ENCODE peak calls at places on chromosomes 1 and 21, in ten cellular contexts. X is AG08395; O is activated naive CD4-positive, alpha-beta T cell treated with Interleukin-2 at 50 U/mL for 16 hours; E is HuH-7.5; I is activated T-cell treated with anti-CD3 and anti-CD28 coated beads, Interleukin-2, amount 50 U/mL, for 1 hour; V is NCI-H1694; M is cardiac muscle cell; C is suprapubic skin; A is esophagus squamous epithelium; Q is amniotic stem cell. F is an unnamed sample.

GRCh38 chr1:30300669-30301068 is 422.7 kb downstream of the MATN1 start:
- DNase-seq in Q (no peak), C (peak), A (no peak), I (no peak), E (no peak), X (no peak), V (no peak), M (no peak), O (no peak), F (no peak)

GRCh38 chr1:70190180-70190579 is 15.2 kb downstream of the LRRC40 start:
- DNase-seq in X (no peak), O (no peak), A (no peak), I (no peak), E (no peak), V (no peak), M (no peak), C (no peak), Q (no peak), F (no peak)

GRCh38 chr1:38929476-38929875 is 12.2 kb downstream of the RHBDL2 start:
- DNase-seq in I (no peak), X (no peak), V (no peak), Q (no peak), O (no peak), A (no peak), C (no peak), E (no peak), M (no peak), F (no peak)

GRCh38 chr1:166479052-166479631 is 312.3 kb upstream of the FAM78B start:
- DNase-seq in I (no peak), C (no peak), M (peak), V (peak), E (no peak), Q (no peak), X (peak), O (peak), A (no peak), F (no peak)

GRCh38 chr1:184429342-184429741 is 42.5 kb downstream of the C1orf21 start:
- DNase-seq in X (no peak), A (no peak), O (no peak), C (no peak), I (no peak), E (no peak), Q (no peak), V (no peak), M (no peak), F (no peak)

GRCh38 chr1:68162761-68163160 is 69.6 kb downstream of the WLS start:
- DNase-seq in A (no peak), O (no peak), Q (no peak), E (no peak), I (no peak), M (no peak), X (no peak), V (no peak), C (no peak), F (no peak)

GRCh38 chr21:44462090-44462833 is 7.0 kb downstream of the LRRC3 start:
- DNase-seq in I (no peak), V (no peak), X (no peak), E (no peak), C (no peak), A (no peak), M (no peak), Q (no peak), O (no peak), F (no peak)

GRCh38 chr1:117735045-117735992 is 129.5 kb downstream of the TENT5C start:
- DNase-seq in O (peak), E (no peak), X (peak), V (peak), M (peak), Q (no peak), C (no peak), I (no peak), A (no peak), F (no peak)

GRCh38 chr21:37374026-37374425 is 7.5 kb downstream of the DYRK1A start:
- DNase-seq in E (no peak), Q (no peak), I (no peak), A (no peak), O (no peak), V (no peak), X (no peak), M (no peak), C (no peak), F (no peak)

GRCh38 chr1:198771562-198772153 is 132.8 kb downstream of the PTPRC start:
- DNase-seq in O (no peak), M (peak), A (no peak), E (no peak), I (no peak), V (no peak), X (no peak), Q (no peak), C (no peak), F (no peak)

GRCh38 chr1:22380024-22380785 is 71.4 kb upstream of the ZBTB40 start:
- DNase-seq in Q (no peak), O (no peak), A (no peak), V (no peak), E (no peak), I (no peak), M (no peak), C (no peak), X (peak), F (no peak)

GRCh38 chr1:107727866-107728265 is 237.1 kb downstream of the VAV3 start:
- DNase-seq in A (no peak), O (no peak), I (no peak), M (no peak), V (no peak), C (no peak), Q (no peak), X (no peak), E (no peak), F (no peak)

GRCh38 chr1:15139654-15140350 is 13.7 kb upstream of the TMEM51 start:
- DNase-seq in C (no peak), V (peak), X (no peak), O (no peak), Q (no peak), I (no peak), E (no peak), A (no peak), M (peak), F (no peak)

F was measured in AG09319.